ENCODE peak calls at places on chromosomes 13 and 19, in six cellular contexts. R is HT1080; E is stimulated activated CD4-positive, alpha-beta T cell treated with anti-CD3 and anti-CD28 coated beads, Interleukin-4, amount 100 ng/mL, for 48 hours; Y is HT-29; Z is activated naive CD4-positive, alpha-beta T cell treated with anti-CD3 and anti-CD28 coated beads, Interleukin-2, amount 50 U/mL, for 16 hours; V is cardiac fibroblast. A is an unnamed sample.

GRCh38 chr13:61779456-61779855 is 363.8 kb upstream of the PCDH20 start:
- DNase-seq in V (no peak), Z (no peak), E (no peak), R (no peak), Y (no peak), A (no peak)

GRCh38 chr19:3295581-3295980 is 70.8 kb upstream of the NFIC start:
- DNase-seq in Y (no peak), R (no peak), V (no peak), E (no peak), Z (no peak), A (no peak)

GRCh38 chr13:99357149-99357596 is 50.0 kb upstream of the GPR183 start:
- DNase-seq in Y (no peak), R (peak), E (no peak), Z (peak), V (peak), A (no peak)

GRCh38 chr19:49425922-49426592 is 869 bp downstream of the GFY start:
- DNase-seq in Y (peak), E (peak), Z (peak), V (no peak), R (no peak), A (no peak)

GRCh38 chr19:48390188-48391099 is 907 bp downstream of the KDELR1 start:
- DNase-seq in R (peak), Z (peak), E (peak), V (peak), Y (peak), A (peak)

GRCh38 chr13:71118779-71119364 is 748.1 kb downstream of the DACH1 start:
- DNase-seq in E (no peak), Z (no peak), R (no peak), V (no peak), Y (no peak), A (no peak)

GRCh38 chr19:49599378-49600298 is 8.7 kb downstream of the PRR12 start:
- DNase-seq in Y (no peak), Z (no peak), R (no peak), V (no peak), E (no peak), A (no peak)

GRCh38 chr13:33110713-33111413 is 94.6 kb downstream of the KL start:
- DNase-seq in E (no peak), V (no peak), Z (no peak), Y (no peak), R (no peak), A (no peak)

GRCh38 chr19:42548545-42548944 is 20.3 kb upstream of the CEACAM1 start:
- DNase-seq in Z (no peak), R (no peak), E (no peak), V (no peak), Y (no peak), A (no peak)

GRCh38 chr13:75197803-75198202 is 284.2 kb downstream of the TBC1D4 start:
- DNase-seq in Y (no peak), V (peak), E (no peak), Z (no peak), R (no peak), A (no peak)

GRCh38 chr13:63307239-63307638 is 1891.6 kb upstream of the PCDH20 start:
- DNase-seq in Z (no peak), Y (peak), V (no peak), E (no peak), R (peak), A (no peak)

GRCh38 chr13:110676511-110677204 is 29.3 kb downstream of the CARS2 start:
- DNase-seq in V (no peak), R (no peak), E (peak), Y (no peak), Z (no peak), A (peak)

GRCh38 chr19:31220540-31220939 is 128.7 kb downstream of the TSHZ3 start:
- DNase-seq in Y (peak), V (no peak), Z (peak), E (no peak), R (peak), A (no peak)

GRCh38 chr13:25916119-25916518 is 135.7 kb downstream of the SHISA2 start:
- DNase-seq in Z (no peak), V (no peak), E (no peak), Y (no peak), R (no peak), A (no peak)

GRCh38 chr13:62176051-62176450 is 760.4 kb upstream of the PCDH20 start:
- DNase-seq in R (peak), V (no peak), E (no peak), Z (no peak), Y (no peak), A (no peak)

GRCh38 chr13:95745752-95746151 is 68.8 kb downstream of the DNAJC3 start:
- DNase-seq in Z (no peak), Y (no peak), E (no peak), V (peak), R (no peak), A (no peak)

GRCh38 chr13:110641055-110642015 is 26.0 kb downstream of the NAXD start:
- DNase-seq in E (no peak), R (no peak), Z (no peak), V (peak), Y (no peak), A (no peak)

GRCh38 chr13:40508112-40508511 is 158.3 kb downstream of the FOXO1 start:
- DNase-seq in Z (no peak), V (peak), R (no peak), Y (peak), E (no peak), A (no peak)

A was measured in GM12891.